ENCODE peak calls at places on chromosomes 2 and 18, in eight cellular contexts. M is NCI-H2081; G is retinal pigment epithelial cell; O is tibial artery; C is AG04450; B is cardiac fibroblast; F is fibroblast of villous mesenchyme; H is stimulated activated CD4-positive, alpha-beta T cell treated with anti-CD3 and anti-CD28 coated beads, Interleukin-15, amount 100 ng/mL, for 1 hour. V is an unnamed sample.

GRCh38 chr2:26076001-26076587 is 42.2 kb downstream of the RAB10 start:
- DNase-seq in M (peak), G (no peak), O (no peak), C (no peak), B (no peak), F (no peak), H (no peak), V (no peak)

GRCh38 chr2:109428841-109429710 is 184.7 kb downstream of the SEPTIN10 start:
- DNase-seq in M (no peak), G (no peak), O (no peak), C (no peak), B (no peak), F (no peak), H (no peak), V (no peak)

GRCh38 chr2:46361920-46362666 is 64.9 kb downstream of the EPAS1 start:
- DNase-seq in M (no peak), G (no peak), O (no peak), C (no peak), B (no peak), F (peak), H (no peak), V (no peak)

GRCh38 chr2:153940511-153940910 is 68.8 kb downstream of the GALNT13 start:
- DNase-seq in M (no peak), G (peak), O (no peak), C (no peak), B (peak), F (peak), H (no peak), V (no peak)

GRCh38 chr18:63000839-63001238 is 285.5 kb downstream of the PHLPP1 start:
- DNase-seq in M (no peak), G (no peak), O (no peak), C (no peak), B (no peak), F (no peak), H (no peak), V (no peak)

GRCh38 chr2:107091163-107091864 is 205.3 kb upstream of the ST6GAL2 start:
- DNase-seq in M (no peak), G (peak), O (no peak), C (no peak), B (peak), F (no peak), H (no peak), V (no peak)

GRCh38 chr2:219434718-219435525 is at the start of gene SPEG:
- DNase-seq in M (no peak), G (no peak), O (no peak), C (no peak), B (no peak), F (no peak), H (no peak), V (no peak)

GRCh38 chr18:596288-596881 is 403 bp upstream of the CLUL1 start:
- DNase-seq in M (peak), G (no peak), O (no peak), C (no peak), B (no peak), F (no peak), H (no peak), V (no peak)

GRCh38 chr2:74316616-74317295 is 26.5 kb downstream of the SLC4A5 start:
- DNase-seq in M (no peak), G (no peak), O (no peak), C (no peak), B (no peak), F (no peak), H (no peak), V (peak)

GRCh38 chr2:70143314-70144150 is 47.3 kb downstream of the C2orf42 start:
- DNase-seq in M (peak), G (no peak), O (peak), C (no peak), B (peak), F (peak), H (no peak), V (no peak)

GRCh38 chr2:67216881-67217280 is 180.3 kb upstream of the ETAA1 start:
- DNase-seq in M (no peak), G (no peak), O (no peak), C (no peak), B (no peak), F (no peak), H (no peak), V (no peak)

GRCh38 chr18:58044370-58045264 is 591 bp downstream of the NEDD4L start:
- DNase-seq in M (peak), G (no peak), O (peak), C (no peak), B (peak), F (peak), H (peak), V (no peak)

GRCh38 chr2:103161456-103162289 is 399.8 kb downstream of the TMEM182 start:
- DNase-seq in M (peak), G (peak), O (no peak), C (no peak), B (peak), F (peak), H (no peak), V (peak)

GRCh38 chr18:54109131-54109683 is 115.3 kb downstream of the MBD2 start:
- DNase-seq in M (no peak), G (no peak), O (no peak), C (no peak), B (peak), F (no peak), H (no peak), V (no peak)

GRCh38 chr2:168608796-168609195 is 152.7 kb downstream of the CERS6 start:
- DNase-seq in M (no peak), G (no peak), O (no peak), C (no peak), B (no peak), F (no peak), H (no peak), V (no peak)

GRCh38 chr2:241214209-241214608 is 25.7 kb downstream of the ANO7 start:
- DNase-seq in M (no peak), G (no peak), O (no peak), C (no peak), B (no peak), F (no peak), H (no peak), V (no peak)

GRCh38 chr2:525021-525420 is 152.2 kb downstream of the TMEM18 start:
- DNase-seq in M (no peak), G (no peak), O (no peak), C (no peak), B (no peak), F (no peak), H (no peak), V (no peak)

GRCh38 chr18:3441290-3441689 is 8.7 kb upstream of the TGIF1 start:
- DNase-seq in M (peak), G (no peak), O (no peak), C (no peak), B (peak), F (no peak), H (no peak), V (no peak)

GRCh38 chr2:230668184-230668938 is 44.3 kb upstream of the CAB39 start:
- DNase-seq in M (no peak), G (no peak), O (peak), C (no peak), B (peak), F (peak), H (no peak), V (no peak)

GRCh38 chr2:7083580-7084509 is 166.6 kb downstream of the RNF144A start:
- DNase-seq in M (peak), G (no peak), O (no peak), C (no peak), B (peak), F (peak), H (no peak), V (no peak)

GRCh38 chr2:236554629-236555282 is 14.9 kb upstream of the ACKR3 start:
- DNase-seq in M (no peak), G (no peak), O (no peak), C (no peak), B (no peak), F (no peak), H (no peak), V (no peak)